ENCODE peak calls at places on chromosome 5, in six cellular contexts. S, O, Q, C, X and Y are unnamed samples.

GRCh38 chr5:100691545-100691944 is 156.4 kb downstream of the FAM174A start:
- DNase-seq in C (no peak), S (no peak), O (no peak), Q (no peak), X (peak), Y (no peak)

GRCh38 chr5:71922584-71923106 is 184.6 kb upstream of the MAP1B start:
- DNase-seq in S (no peak), Q (no peak), C (no peak), O (no peak), X (peak), Y (peak)

GRCh38 chr5:34923694-34924461 is 5.5 kb upstream of the DNAJC21 start:
- DNase-seq in Q (no peak), C (no peak), O (no peak), X (peak), S (no peak), Y (peak)

GRCh38 chr5:43286623-43287022 is 26.6 kb downstream of the HMGCS1 start:
- DNase-seq in O (no peak), X (no peak), Q (no peak), S (no peak), C (no peak), Y (no peak)

GRCh38 chr5:151123897-151124751 is 33.5 kb downstream of the ANXA6 start:
- DNase-seq in O (peak), X (peak), C (no peak), Q (no peak), S (no peak), Y (no peak)

GRCh38 chr5:124252094-124252750 is 494.2 kb downstream of the ZNF608 start:
- DNase-seq in S (no peak), Q (no peak), O (no peak), X (peak), C (no peak), Y (no peak)

GRCh38 chr5:14842117-14842516 is 29.5 kb downstream of the ANKH start:
- DNase-seq in O (no peak), C (no peak), X (no peak), S (no peak), Q (no peak), Y (no peak)

GRCh38 chr5:68949256-68949655 is 144.6 kb upstream of the SLC30A5 start:
- DNase-seq in Q (no peak), X (no peak), S (no peak), C (no peak), O (no peak), Y (no peak)

GRCh38 chr5:124901081-124901480 is 154.6 kb upstream of the ZNF608 start:
- DNase-seq in Q (no peak), X (no peak), S (no peak), O (no peak), C (no peak), Y (no peak)

GRCh38 chr5:180423598-180423997 is 70.5 kb upstream of the GFPT2 start:
- DNase-seq in C (no peak), X (no peak), O (no peak), S (no peak), Q (no peak), Y (no peak)

GRCh38 chr5:144971067-144971850 is 800.6 kb downstream of the KCTD16 start:
- DNase-seq in Q (no peak), S (no peak), X (no peak), O (no peak), C (no peak), Y (no peak)

GRCh38 chr5:100188778-100189177 is 346.4 kb upstream of the FAM174A start:
- DNase-seq in X (no peak), Q (no peak), S (no peak), C (no peak), O (no peak), Y (no peak)

GRCh38 chr5:14265574-14265973 is 122.4 kb downstream of the TRIO start:
- DNase-seq in C (no peak), O (no peak), X (peak), S (no peak), Q (no peak), Y (peak)

GRCh38 chr5:170267431-170268152 is 30.0 kb downstream of the LCP2 start:
- DNase-seq in Q (peak), S (peak), X (peak), O (peak), C (peak), Y (peak)

GRCh38 chr5:177128551-177128976 is 5.0 kb upstream of the NSD1 start:
- DNase-seq in S (no peak), C (no peak), Q (no peak), X (no peak), O (no peak), Y (no peak)

GRCh38 chr5:69343083-69343482 is 10.5 kb upstream of the CCDC125 start:
- DNase-seq in Q (no peak), S (no peak), O (no peak), X (no peak), C (no peak), Y (no peak)

GRCh38 chr5:122517091-122517490 is 205.1 kb downstream of the SNCAIP start:
- DNase-seq in C (no peak), Q (no peak), O (no peak), S (no peak), X (no peak), Y (no peak)

GRCh38 chr5:72523960-72524582 is 16.9 kb upstream of the ZNF366 start:
- DNase-seq in O (no peak), X (peak), Q (no peak), C (no peak), S (peak), Y (peak)

GRCh38 chr5:179079165-179079987 is 19.2 kb downstream of the ZNF354C start:
- DNase-seq in Q (no peak), O (no peak), X (no peak), C (no peak), S (no peak), Y (no peak)

GRCh38 chr5:51380603-51381207 is 2.5 kb upstream of the ISL1 start:
- DNase-seq in C (no peak), O (no peak), Q (no peak), X (peak), S (peak), Y (no peak)

GRCh38 chr5:146048994-146049703 is 56.2 kb downstream of the PLAC8L1 start:
- DNase-seq in X (peak), Q (no peak), S (peak), O (no peak), C (no peak), Y (peak)

GRCh38 chr5:150562832-150563231 is 54.9 kb downstream of the NDST1 start:
- DNase-seq in Q (no peak), O (no peak), C (no peak), X (peak), S (peak), Y (no peak)

GRCh38 chr5:151225475-151225874 is 1.6 kb upstream of the CCDC69 start:
- DNase-seq in O (no peak), C (no peak), X (no peak), S (peak), Q (no peak), Y (no peak)

GRCh38 chr5:139064613-139065012 is 133.6 kb downstream of the SIL1 start:
- DNase-seq in X (no peak), S (no peak), O (no peak), Q (no peak), C (no peak), Y (no peak)

GRCh38 chr5:75034137-75034739 is 18.1 kb downstream of the GCNT4 start:
- DNase-seq in O (no peak), S (no peak), Q (no peak), X (no peak), C (no peak), Y (no peak)

GRCh38 chr5:106876665-106877194 is 794.0 kb downstream of the EFNA5 start:
- DNase-seq in C (no peak), S (peak), X (no peak), Q (peak), O (no peak), Y (no peak)

GRCh38 chr5:179436321-179437122 is 91.3 kb upstream of the ADAMTS2 start:
- DNase-seq in C (no peak), X (no peak), S (no peak), Q (no peak), O (no peak), Y (no peak)

GRCh38 chr5:74934949-74935751 is 69.0 kb upstream of the FAM169A start:
- DNase-seq in X (peak), S (peak), Q (no peak), C (no peak), O (no peak), Y (no peak)

DNA sequence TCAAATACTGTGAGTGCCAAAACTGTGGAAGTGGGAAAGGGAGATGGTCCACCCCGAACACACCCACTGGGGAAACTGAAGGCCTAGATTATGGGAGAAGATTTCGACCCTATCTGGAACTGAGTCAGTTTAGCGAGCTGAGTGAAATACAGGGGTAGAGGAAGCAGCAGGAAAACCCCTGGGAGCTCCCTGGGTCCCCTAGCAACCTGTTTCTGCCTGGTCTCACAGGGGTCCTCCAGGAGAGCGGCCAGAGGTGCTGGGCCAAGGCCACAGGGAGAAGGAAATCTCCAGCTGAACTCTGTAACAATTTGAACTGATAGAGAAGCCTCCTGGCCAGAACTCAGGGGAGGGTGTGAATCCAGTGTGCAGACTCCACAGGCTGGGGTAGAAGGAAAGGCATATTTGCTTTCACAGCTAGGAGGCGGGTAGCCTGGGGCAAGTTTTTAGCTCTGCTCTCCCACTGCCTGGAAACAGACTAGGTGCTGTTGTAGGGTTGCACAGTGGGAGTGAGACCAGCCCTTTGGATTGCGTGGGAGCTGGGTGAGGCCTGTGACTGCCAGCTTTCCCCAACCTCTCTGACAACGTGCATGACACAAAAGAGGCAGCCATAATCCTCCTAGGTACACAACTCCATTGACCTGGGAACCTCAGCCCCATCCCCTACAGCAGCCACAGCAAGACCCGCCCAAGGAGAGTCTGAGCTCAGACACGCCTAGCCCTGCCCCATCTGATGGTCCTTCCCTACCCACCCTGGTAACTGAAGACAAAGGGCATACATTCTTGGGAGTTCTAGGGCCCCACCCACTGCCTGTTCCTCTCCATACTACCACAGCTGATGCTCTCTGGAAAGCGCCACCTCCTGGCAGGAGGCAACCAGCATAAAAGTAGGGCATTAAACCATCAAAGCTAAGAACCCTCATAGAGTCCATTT is 78.8 kb upstream of the GPBP1 start:
- DNase-seq in C (no peak), Q (no peak), X (peak), O (no peak), S (peak), Y (no peak)
- TF ChIP-seq CTCF in C (no peak), Q (no peak), X (peak), O (no peak), S (peak), Y (no peak)

GRCh38 chr5:137753227-137753985 is 757 bp downstream of the HNRNPA0 start:
- DNase-seq in C (peak), S (no peak), X (no peak), O (peak), Q (peak), Y (no peak)
- H3K4me3 ChIP-seq in C (peak), S (peak), X (peak), O (peak), Q (peak), Y (peak)

DNA sequence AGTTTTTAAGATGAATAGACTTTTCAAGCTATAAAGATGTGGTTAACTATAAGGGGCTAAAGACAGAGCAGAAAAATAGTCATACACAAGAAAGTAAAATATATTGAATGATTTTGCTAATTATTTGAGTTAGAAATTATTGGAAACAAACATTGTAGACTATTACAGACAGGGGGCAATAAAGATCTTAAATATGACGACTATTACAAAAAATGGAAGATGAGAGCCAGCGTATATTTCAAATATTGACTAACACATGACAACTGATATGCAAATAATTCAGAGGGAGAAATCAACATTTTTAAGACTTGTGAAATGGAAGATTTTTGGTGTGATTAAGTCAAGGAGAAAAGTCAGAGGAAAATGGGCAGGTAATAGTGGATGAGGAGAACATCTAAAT is 520.2 kb upstream of the NUDT12 start:
- DNase-seq in S (no peak), O (no peak), C (no peak), Q (no peak), X (no peak), Y (no peak)
- TF ChIP-seq CTCF in S (no peak), O (no peak), C (no peak), Q (no peak), X (no peak), Y (no peak)

GRCh38 chr5:154478752-154479159 is 729 bp upstream of the HAND1 start:
- DNase-seq in Q (peak), C (no peak), X (no peak), O (no peak), S (peak), Y (no peak)
- H3K4me3 ChIP-seq in Q (no peak), C (no peak), X (no peak), O (peak), S (peak), Y (no peak)

DNA sequence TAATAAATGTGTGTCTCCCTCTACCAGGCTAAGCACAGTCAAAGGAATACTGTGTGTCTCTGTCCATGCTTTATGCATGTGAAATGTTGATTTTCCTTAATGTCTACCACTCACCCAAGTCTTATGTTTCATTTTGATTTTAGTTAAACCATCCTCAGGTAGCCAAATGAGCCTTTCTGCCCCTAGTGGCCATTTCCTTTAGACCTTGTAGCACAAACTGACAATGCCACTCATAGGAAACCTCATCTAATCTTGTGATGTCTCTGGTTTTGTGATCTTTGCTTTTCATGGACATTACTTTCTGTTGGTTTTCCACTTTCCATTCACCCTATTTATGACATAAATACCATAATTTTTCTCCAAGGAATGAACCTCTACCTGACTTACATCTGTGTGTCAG is 820.8 kb downstream of the MAT2B start:
- DNase-seq in O (no peak), S (peak), Q (no peak), C (no peak), X (no peak), Y (no peak)
- TF ChIP-seq CTCF in O (no peak), S (peak), Q (no peak), C (no peak), X (peak), Y (peak)

DNA sequence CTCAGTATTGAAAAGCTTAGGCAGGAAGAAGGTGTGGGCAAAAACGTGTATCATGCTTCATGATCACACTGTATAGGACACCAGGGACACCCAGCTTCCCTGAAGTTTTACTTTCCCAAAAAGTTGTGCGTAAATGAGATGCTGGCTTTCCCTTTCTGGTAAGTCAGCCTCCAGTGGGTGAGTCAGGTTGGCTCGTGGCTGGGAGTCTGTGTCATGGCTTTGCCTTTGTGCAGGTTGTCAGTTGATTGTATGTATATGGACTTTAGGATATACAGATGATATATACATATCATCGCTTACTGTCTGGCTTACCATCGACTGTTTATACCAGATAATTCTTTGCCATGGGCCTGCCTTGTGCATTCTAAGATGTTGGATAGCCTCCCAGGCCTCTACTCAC is 34.2 kb downstream of the ADRB2 start:
- DNase-seq in O (no peak), C (no peak), S (no peak), X (no peak), Q (no peak), Y (no peak)
- H3K4me3 ChIP-seq in O (no peak), C (no peak), S (no peak), X (no peak), Q (no peak), Y (no peak)

DNA sequence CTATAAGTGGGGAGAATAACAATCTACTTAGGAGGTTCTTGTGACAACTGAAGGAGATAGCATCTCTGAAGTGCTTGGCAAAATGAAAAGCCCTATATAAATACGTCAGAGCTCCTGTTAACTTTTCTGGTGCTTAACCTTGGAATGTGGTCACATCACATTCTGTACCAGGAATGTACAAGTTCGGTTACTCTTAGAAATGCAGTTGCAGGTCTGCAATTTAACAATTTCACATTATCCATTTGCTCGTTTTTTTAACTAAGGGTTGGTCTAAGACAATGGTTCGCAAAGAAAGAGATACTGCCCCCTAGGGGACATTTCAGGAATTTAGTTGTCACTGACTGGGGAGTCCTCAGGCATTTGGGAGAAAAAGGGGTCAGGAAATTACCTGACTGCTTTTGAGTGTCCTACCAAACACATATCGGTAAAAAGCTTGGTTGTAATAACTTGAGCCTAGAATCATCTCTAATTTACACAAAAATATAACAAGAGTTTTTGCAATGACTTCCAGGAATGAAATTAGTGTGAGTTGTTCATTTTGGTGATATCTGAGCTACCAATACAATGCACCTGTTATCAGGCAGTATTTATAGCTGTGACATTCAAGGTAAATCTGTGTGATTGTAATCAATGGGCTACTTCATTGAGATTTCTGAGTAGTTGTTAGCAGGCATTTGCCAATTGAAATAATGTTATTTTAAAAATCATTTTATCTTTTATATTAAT is 5.4 kb upstream of the HBEGF start:
- DNase-seq in X (peak), S (peak), C (no peak), O (no peak), Q (no peak), Y (no peak)
- TF ChIP-seq CTCF in X (peak), S (peak), C (peak), O (peak), Q (peak), Y (peak)

GRCh38 chr5:141430332-141431113 is at the start of gene PCDHGA12:
- DNase-seq in S (peak), X (peak), O (peak), Q (no peak), C (peak), Y (no peak)
- H3K4me3 ChIP-seq in S (no peak), X (peak), O (peak), Q (no peak), C (no peak), Y (no peak)

DNA sequence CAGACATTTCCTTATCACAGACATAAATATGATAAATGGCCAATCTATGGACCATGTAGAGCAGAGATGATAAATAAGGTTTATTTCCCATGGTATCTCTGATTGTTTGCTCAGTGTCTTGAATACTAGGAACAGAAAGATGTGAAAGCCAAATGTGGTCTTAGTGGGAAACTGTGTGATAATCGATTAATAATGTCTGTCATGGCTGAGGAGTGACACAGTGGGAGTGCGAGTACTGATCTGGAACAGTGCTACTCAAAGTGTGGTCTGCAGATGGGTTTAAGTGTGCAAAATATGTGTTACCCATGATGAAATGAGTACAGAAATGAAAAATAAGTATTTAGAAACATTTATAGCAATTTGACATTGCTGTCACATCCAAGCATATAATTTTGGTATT is 92.5 kb downstream of the PTTG1 start:
- DNase-seq in X (no peak), Q (no peak), S (no peak), C (no peak), O (no peak), Y (no peak)
- TF ChIP-seq CTCF in X (no peak), Q (no peak), S (no peak), C (no peak), O (no peak), Y (no peak)

GRCh38 chr5:126718246-126718868 is 58.6 kb upstream of the LMNB1 start:
- DNase-seq in O (no peak), C (no peak), S (peak), X (no peak), Q (no peak), Y (peak)
- H3K4me3 ChIP-seq in O (no peak), C (no peak), S (peak), X (no peak), Q (no peak), Y (no peak)